ENCODE peak calls at places on chromosomes 5 and 9, in six cellular contexts. One of them, this sample, is unnamed.

GRCh38 chr5:116360008-116360853 is 214.4 kb downstream of the SEMA6A start:
- DNase-seq in Right ventricle myocardium inferior: no peak
- DNase-seq in NAMALWA: no peak
- DNase-seq in activated CD4-positive, alpha-beta T cell treated with anti-CD3 and anti-CD28 coated beads for 36 hours: no peak
- DNase-seq in A549: no peak
- DNase-seq in RKO: no peak
- DNase-seq in this sample: no peak

GRCh38 chr5:83837261-83837894 is 116.7 kb upstream of the HAPLN1 start:
- DNase-seq in A549: no peak
- DNase-seq in Right ventricle myocardium inferior: no peak
- DNase-seq in RKO: no peak
- DNase-seq in NAMALWA: no peak
- DNase-seq in activated CD4-positive, alpha-beta T cell treated with anti-CD3 and anti-CD28 coated beads for 36 hours: no peak
- DNase-seq in this sample: no peak

GRCh38 chr5:134463991-134464760 is 52.5 kb upstream of the CDKN2AIPNL start:
- DNase-seq in Right ventricle myocardium inferior: no peak
- DNase-seq in activated CD4-positive, alpha-beta T cell treated with anti-CD3 and anti-CD28 coated beads for 36 hours: no peak
- DNase-seq in A549: no peak
- DNase-seq in RKO: no peak
- DNase-seq in NAMALWA: peak; percentile 29
- DNase-seq in this sample: no peak

GRCh38 chr5:17379188-17379951 is 118.7 kb upstream of the TAF11L2 start:
- DNase-seq in A549: no peak
- DNase-seq in activated CD4-positive, alpha-beta T cell treated with anti-CD3 and anti-CD28 coated beads for 36 hours: no peak
- DNase-seq in NAMALWA: no peak
- DNase-seq in RKO: no peak
- DNase-seq in Right ventricle myocardium inferior: no peak
- DNase-seq in this sample: no peak

GRCh38 chr9:72271617-72272478 is 93.2 kb downstream of the ZFAND5 start:
- DNase-seq in A549: peak; percentile 76
- DNase-seq in Right ventricle myocardium inferior: no peak
- DNase-seq in RKO: peak; percentile 64
- DNase-seq in NAMALWA: peak; percentile 69
- DNase-seq in activated CD4-positive, alpha-beta T cell treated with anti-CD3 and anti-CD28 coated beads for 36 hours: peak; percentile 66
- DNase-seq in this sample: peak; percentile 62

GRCh38 chr5:167652690-167653089 is 638.8 kb upstream of the WWC1 start:
- DNase-seq in activated CD4-positive, alpha-beta T cell treated with anti-CD3 and anti-CD28 coated beads for 36 hours: no peak
- DNase-seq in A549: no peak
- DNase-seq in Right ventricle myocardium inferior: no peak
- DNase-seq in NAMALWA: no peak
- DNase-seq in RKO: no peak
- DNase-seq in this sample: no peak

GRCh38 chr5:179403426-179404147 is 58.3 kb upstream of the ADAMTS2 start:
- DNase-seq in Right ventricle myocardium inferior: no peak
- DNase-seq in NAMALWA: no peak
- DNase-seq in activated CD4-positive, alpha-beta T cell treated with anti-CD3 and anti-CD28 coated beads for 36 hours: no peak
- DNase-seq in RKO: no peak
- DNase-seq in A549: no peak
- DNase-seq in this sample: no peak

GRCh38 chr5:158785397-158785796 is 314.3 kb downstream of the EBF1 start:
- DNase-seq in NAMALWA: no peak
- DNase-seq in A549: no peak
- DNase-seq in Right ventricle myocardium inferior: no peak
- DNase-seq in RKO: no peak
- DNase-seq in activated CD4-positive, alpha-beta T cell treated with anti-CD3 and anti-CD28 coated beads for 36 hours: no peak
- DNase-seq in this sample: no peak

GRCh38 chr5:98458004-98458403 is 315.5 kb upstream of the RGMB start:
- DNase-seq in RKO: peak; percentile 91
- DNase-seq in activated CD4-positive, alpha-beta T cell treated with anti-CD3 and anti-CD28 coated beads for 36 hours: no peak
- DNase-seq in A549: no peak
- DNase-seq in Right ventricle myocardium inferior: no peak
- DNase-seq in NAMALWA: no peak
- DNase-seq in this sample: no peak

GRCh38 chr5:119313207-119313606 is 42.6 kb upstream of the TNFAIP8 start:
- DNase-seq in Right ventricle myocardium inferior: no peak
- DNase-seq in A549: no peak
- DNase-seq in RKO: no peak
- DNase-seq in activated CD4-positive, alpha-beta T cell treated with anti-CD3 and anti-CD28 coated beads for 36 hours: no peak
- DNase-seq in NAMALWA: no peak
- DNase-seq in this sample: no peak

GRCh38 chr5:83313431-83313830 is 158.1 kb upstream of the VCAN start:
- DNase-seq in activated CD4-positive, alpha-beta T cell treated with anti-CD3 and anti-CD28 coated beads for 36 hours: no peak
- DNase-seq in NAMALWA: no peak
- DNase-seq in Right ventricle myocardium inferior: no peak
- DNase-seq in RKO: no peak
- DNase-seq in A549: no peak
- DNase-seq in this sample: no peak

GRCh38 chr9:16406536-16407225 is 463.8 kb downstream of the BNC2 start:
- DNase-seq in NAMALWA: no peak
- DNase-seq in activated CD4-positive, alpha-beta T cell treated with anti-CD3 and anti-CD28 coated beads for 36 hours: no peak
- DNase-seq in A549: no peak
- DNase-seq in Right ventricle myocardium inferior: no peak
- DNase-seq in RKO: no peak
- DNase-seq in this sample: no peak

GRCh38 chr5:159041754-159042153 is 58.0 kb downstream of the EBF1 start:
- DNase-seq in NAMALWA: peak; percentile 54
- DNase-seq in activated CD4-positive, alpha-beta T cell treated with anti-CD3 and anti-CD28 coated beads for 36 hours: no peak
- DNase-seq in RKO: no peak
- DNase-seq in Right ventricle myocardium inferior: no peak
- DNase-seq in A549: no peak
- DNase-seq in this sample: no peak

GRCh38 chr5:151598984-151599383 is 7.9 kb upstream of the FAT2 start:
- DNase-seq in NAMALWA: no peak
- DNase-seq in activated CD4-positive, alpha-beta T cell treated with anti-CD3 and anti-CD28 coated beads for 36 hours: no peak
- DNase-seq in RKO: no peak
- DNase-seq in Right ventricle myocardium inferior: no peak
- DNase-seq in A549: no peak
- DNase-seq in this sample: no peak

GRCh38 chr5:4275232-4275631 is 679.6 kb downstream of the IRX1 start:
- DNase-seq in activated CD4-positive, alpha-beta T cell treated with anti-CD3 and anti-CD28 coated beads for 36 hours: no peak
- DNase-seq in RKO: no peak
- DNase-seq in Right ventricle myocardium inferior: no peak
- DNase-seq in A549: no peak
- DNase-seq in NAMALWA: no peak
- DNase-seq in this sample: no peak

GRCh38 chr9:137136926-137137607 is 1.9 kb upstream of the GRIN1 start:
- DNase-seq in Right ventricle myocardium inferior: peak; percentile 16
- DNase-seq in activated CD4-positive, alpha-beta T cell treated with anti-CD3 and anti-CD28 coated beads for 36 hours: no peak
- DNase-seq in A549: no peak
- DNase-seq in NAMALWA: no peak
- DNase-seq in RKO: no peak
- DNase-seq in this sample: no peak

GRCh38 chr9:7298123-7298522 is 501.5 kb downstream of the DMAC1 start:
- DNase-seq in Right ventricle myocardium inferior: no peak
- DNase-seq in NAMALWA: no peak
- DNase-seq in A549: no peak
- DNase-seq in activated CD4-positive, alpha-beta T cell treated with anti-CD3 and anti-CD28 coated beads for 36 hours: peak; percentile 76
- DNase-seq in RKO: no peak
- DNase-seq in this sample: no peak

GRCh38 chr5:67209141-67209771 is 12.7 kb upstream of the CD180 start:
- DNase-seq in RKO: peak; percentile 81
- DNase-seq in A549: peak; percentile 81
- DNase-seq in NAMALWA: peak; percentile 89
- DNase-seq in Right ventricle myocardium inferior: no peak
- DNase-seq in activated CD4-positive, alpha-beta T cell treated with anti-CD3 and anti-CD28 coated beads for 36 hours: peak; percentile 71
- DNase-seq in this sample: peak; percentile 75

GRCh38 chr9:135641745-135642144 is 2.4 kb upstream of the GLT6D1 start:
- DNase-seq in RKO: no peak
- DNase-seq in Right ventricle myocardium inferior: no peak
- DNase-seq in NAMALWA: no peak
- DNase-seq in A549: no peak
- DNase-seq in activated CD4-positive, alpha-beta T cell treated with anti-CD3 and anti-CD28 coated beads for 36 hours: no peak
- DNase-seq in this sample: no peak

GRCh38 chr9:35906923-35907699 is 1.1 kb downstream of the HRCT1 start:
- DNase-seq in Right ventricle myocardium inferior: peak; percentile 76
- DNase-seq in activated CD4-positive, alpha-beta T cell treated with anti-CD3 and anti-CD28 coated beads for 36 hours: no peak
- DNase-seq in RKO: no peak
- DNase-seq in A549: no peak
- DNase-seq in NAMALWA: no peak
- DNase-seq in this sample: no peak

GRCh38 chr5:83827111-83827541 is 106.5 kb upstream of the HAPLN1 start:
- DNase-seq in A549: no peak
- DNase-seq in activated CD4-positive, alpha-beta T cell treated with anti-CD3 and anti-CD28 coated beads for 36 hours: no peak
- DNase-seq in Right ventricle myocardium inferior: no peak
- DNase-seq in NAMALWA: no peak
- DNase-seq in RKO: no peak
- DNase-seq in this sample: no peak

GRCh38 chr9:35490910-35491465 is 1.1 kb downstream of the RUSC2 start:
- DNase-seq in activated CD4-positive, alpha-beta T cell treated with anti-CD3 and anti-CD28 coated beads for 36 hours: no peak
- DNase-seq in NAMALWA: no peak
- DNase-seq in A549: no peak
- DNase-seq in Right ventricle myocardium inferior: no peak
- DNase-seq in RKO: peak; percentile 52
- DNase-seq in this sample: no peak

GRCh38 chr5:174801798-174802197 is 77.4 kb downstream of the MSX2 start:
- DNase-seq in Right ventricle myocardium inferior: no peak
- DNase-seq in activated CD4-positive, alpha-beta T cell treated with anti-CD3 and anti-CD28 coated beads for 36 hours: no peak
- DNase-seq in NAMALWA: no peak
- DNase-seq in A549: no peak
- DNase-seq in RKO: no peak
- DNase-seq in this sample: no peak

GRCh38 chr5:40962207-40962955 is 53.1 kb downstream of the C7 start:
- DNase-seq in Right ventricle myocardium inferior: no peak
- DNase-seq in RKO: peak; percentile 9
- DNase-seq in A549: no peak
- DNase-seq in activated CD4-positive, alpha-beta T cell treated with anti-CD3 and anti-CD28 coated beads for 36 hours: no peak
- DNase-seq in NAMALWA: peak; percentile 9
- DNase-seq in this sample: no peak

GRCh38 chr5:92147263-92147662 is 764.1 kb upstream of the ARRDC3 start:
- DNase-seq in NAMALWA: no peak
- DNase-seq in A549: no peak
- DNase-seq in RKO: no peak
- DNase-seq in activated CD4-positive, alpha-beta T cell treated with anti-CD3 and anti-CD28 coated beads for 36 hours: no peak
- DNase-seq in Right ventricle myocardium inferior: no peak
- DNase-seq in this sample: no peak

GRCh38 chr5:178225174-178225573 is 7.4 kb downstream of the PHYKPL start:
- DNase-seq in activated CD4-positive, alpha-beta T cell treated with anti-CD3 and anti-CD28 coated beads for 36 hours: no peak
- DNase-seq in RKO: no peak
- DNase-seq in A549: no peak
- DNase-seq in NAMALWA: no peak
- DNase-seq in Right ventricle myocardium inferior: no peak
- DNase-seq in this sample: no peak

GRCh38 chr5:136011427-136012001 is 17.3 kb upstream of the TGFBI start:
- DNase-seq in activated CD4-positive, alpha-beta T cell treated with anti-CD3 and anti-CD28 coated beads for 36 hours: no peak
- DNase-seq in Right ventricle myocardium inferior: no peak
- DNase-seq in A549: peak; percentile 45
- DNase-seq in RKO: no peak
- DNase-seq in NAMALWA: no peak
- DNase-seq in this sample: no peak